ENCODE peak calls at places on chromosome 17, in four cellular contexts. B is fibroblast of the conjunctiva, Y is hypothalamus, R is D341Med. G is an unnamed sample.

GRCh38 chr17:82930924-82931695 is 91.3 kb upstream of the ZNF750 start:
- DNase-seq in B (no peak), Y (no peak), R (no peak), G (no peak)

GRCh38 chr17:77188084-77189066 is 47.6 kb downstream of the SEC14L1 start:
- DNase-seq in B (no peak), Y (no peak), R (no peak), G (no peak)

GRCh38 chr17:35709874-35710273 is 21.6 kb upstream of the RASL10B start:
- DNase-seq in B (peak), Y (no peak), R (no peak), G (no peak)

GRCh38 chr17:81002409-81003361 is 11.0 kb downstream of the CHMP6 start:
- DNase-seq in B (peak), Y (no peak), R (peak), G (peak)

GRCh38 chr17:79125503-79125902 is 50.9 kb downstream of the ENGASE start:
- DNase-seq in B (no peak), Y (no peak), R (no peak), G (no peak)

GRCh38 chr17:48484850-48485249 is 46.0 kb downstream of the HOXB1 start:
- DNase-seq in B (no peak), Y (no peak), R (no peak), G (no peak)

GRCh38 chr17:48626470-48627241 is 498 bp upstream of the HOXB9 start:
- DNase-seq in B (no peak), Y (no peak), R (no peak), G (peak)

GRCh38 chr17:73452056-73452455 is 140.3 kb upstream of the CDC42EP4 start:
- DNase-seq in B (no peak), Y (no peak), R (no peak), G (no peak)

GRCh38 chr17:37741334-37742113 is 3.3 kb downstream of the HNF1B start:
- DNase-seq in B (no peak), Y (no peak), R (peak), G (no peak)

GRCh38 chr17:78300962-78301820 is 58.7 kb downstream of the SOCS3 start:
- DNase-seq in B (no peak), Y (no peak), R (no peak), G (no peak)

GRCh38 chr17:7613769-7614421 is 802 bp downstream of the FXR2 start:
- DNase-seq in B (no peak), Y (no peak), R (no peak), G (peak)

GRCh38 chr17:74954115-74954514 is 18.4 kb downstream of the OTOP3 start:
- DNase-seq in B (no peak), Y (no peak), R (no peak), G (no peak)

GRCh38 chr17:16419074-16419928 is 3.9 kb downstream of the TRPV2 start:
- DNase-seq in B (peak), Y (no peak), R (no peak), G (peak)

GRCh38 chr17:64625541-64625940 is 36.6 kb downstream of the SMURF2 start:
- DNase-seq in B (no peak), Y (no peak), R (no peak), G (no peak)

GRCh38 chr17:61491981-61492380 is 39.8 kb downstream of the TBX4 start:
- DNase-seq in B (no peak), Y (no peak), R (no peak), G (no peak)

GRCh38 chr17:78144146-78144719 is 2.0 kb upstream of the C17orf99 start:
- DNase-seq in B (peak), Y (no peak), R (no peak), G (peak)

GRCh38 chr17:49414622-49415350 is at the start of gene PHB1:
- DNase-seq in B (peak), Y (peak), R (peak), G (peak)

GRCh38 chr17:13176436-13176835 is 158.6 kb upstream of the ELAC2 start:
- DNase-seq in B (no peak), Y (no peak), R (no peak), G (no peak)

GRCh38 chr17:49108318-49108717 is 24.3 kb upstream of the B4GALNT2 start:
- DNase-seq in B (peak), Y (no peak), R (no peak), G (peak)

GRCh38 chr17:19867094-19867653 is 562 bp downstream of the ULK2 start:
- DNase-seq in B (peak), Y (peak), R (peak), G (peak)

GRCh38 chr17:27622914-27623313 is 8.1 kb upstream of the LGALS9 start:
- DNase-seq in B (no peak), Y (no peak), R (no peak), G (no peak)

GRCh38 chr17:22266231-22266630 is 573.9 kb downstream of the KCNJ18 start:
- DNase-seq in B (no peak), Y (no peak), R (no peak), G (no peak)

GRCh38 chr17:19002805-19003542 is 1.6 kb downstream of the FAM83G start:
- DNase-seq in B (no peak), Y (no peak), R (no peak), G (peak)

GRCh38 chr17:7132511-7133094 is 18.0 kb upstream of the ASGR2 start:
- DNase-seq in B (no peak), Y (no peak), R (no peak), G (no peak)

GRCh38 chr17:57051886-57052342 is 33.1 kb upstream of the AKAP1 start:
- DNase-seq in B (no peak), Y (no peak), R (no peak), G (no peak)

GRCh38 chr17:42553866-42554249 is 1.1 kb downstream of the HSD17B1 start:
- DNase-seq in B (no peak), Y (no peak), R (peak), G (no peak)

GRCh38 chr17:32819787-32820186 is 57.1 kb downstream of the MYO1D start:
- DNase-seq in B (no peak), Y (no peak), R (no peak), G (no peak)

GRCh38 chr17:28169621-28170349 is 127.3 kb downstream of the NLK start:
- DNase-seq in B (peak), Y (no peak), R (no peak), G (no peak)

GRCh38 chr17:30969989-30970680 is 704 bp upstream of the RNF135 start:
- DNase-seq in B (no peak), Y (no peak), R (no peak), G (peak)

GRCh38 chr17:1058423-1059130 is 61.6 kb downstream of the TIMM22 start:
- DNase-seq in B (no peak), Y (no peak), R (no peak), G (no peak)

GRCh38 chr17:292016-292415 is 60.6 kb downstream of the RPH3AL start:
- DNase-seq in B (no peak), Y (no peak), R (no peak), G (no peak)

GRCh38 chr17:37458805-37459204 is 30.9 kb upstream of the DUSP14 start:
- DNase-seq in B (peak), Y (no peak), R (no peak), G (peak)